ENCODE peak calls at places on chromosomes 4 and X, in ten cellular contexts. One of them, this sample, is unnamed.

GRCh38 chr4:26860922-26861433 is 337 bp downstream of the STIM2 start:
- DNase-seq in uterus: peak; percentile 53
- DNase-seq in stomach: peak; percentile 59
- DNase-seq in astrocyte of the spinal cord: peak; percentile 51
- DNase-seq in fibroblast of lung: peak; percentile 42
- DNase-seq in WERI-Rb-1: peak; percentile 59
- DNase-seq in fibroblast of mammary gland: peak; percentile 33
- DNase-seq in choroid plexus epithelial cell: peak; percentile 63
- DNase-seq in neural progenitor cell: peak; percentile 81
- DNase-seq in adrenal gland: peak; percentile 63
- DNase-seq in this sample: no peak

GRCh38 chr4:30847157-30847556 is 127.0 kb downstream of the PCDH7 start:
- DNase-seq in neural progenitor cell: peak; percentile 64
- DNase-seq in fibroblast of mammary gland: no peak
- DNase-seq in adrenal gland: no peak
- DNase-seq in WERI-Rb-1: no peak
- DNase-seq in stomach: no peak
- DNase-seq in fibroblast of lung: peak; percentile 22
- DNase-seq in choroid plexus epithelial cell: no peak
- DNase-seq in astrocyte of the spinal cord: no peak
- DNase-seq in uterus: no peak
- DNase-seq in this sample: no peak

GRCh38 chr4:23811045-23811620 is 78.7 kb downstream of the PPARGC1A start:
- DNase-seq in adrenal gland: no peak
- DNase-seq in WERI-Rb-1: no peak
- DNase-seq in fibroblast of mammary gland: peak; percentile 69
- DNase-seq in fibroblast of lung: peak; percentile 68
- DNase-seq in astrocyte of the spinal cord: no peak
- DNase-seq in stomach: no peak
- DNase-seq in choroid plexus epithelial cell: no peak
- DNase-seq in uterus: no peak
- DNase-seq in neural progenitor cell: no peak
- DNase-seq in this sample: no peak

GRCh38 chrX:112841820-112842157 is 1.2 kb upstream of the AMOT start:
- DNase-seq in neural progenitor cell: no peak
- DNase-seq in stomach: no peak
- DNase-seq in fibroblast of mammary gland: no peak
- DNase-seq in adrenal gland: no peak
- DNase-seq in choroid plexus epithelial cell: no peak
- DNase-seq in WERI-Rb-1: no peak
- DNase-seq in uterus: no peak
- DNase-seq in fibroblast of lung: no peak
- DNase-seq in astrocyte of the spinal cord: no peak
- DNase-seq in this sample: no peak

GRCh38 chr4:137343221-137343620 is 189.1 kb downstream of the PCDH18 start:
- DNase-seq in uterus: no peak
- DNase-seq in choroid plexus epithelial cell: peak; percentile 33
- DNase-seq in neural progenitor cell: no peak
- DNase-seq in adrenal gland: no peak
- DNase-seq in stomach: no peak
- DNase-seq in fibroblast of mammary gland: no peak
- DNase-seq in fibroblast of lung: no peak
- DNase-seq in WERI-Rb-1: no peak
- DNase-seq in astrocyte of the spinal cord: peak; percentile 14
- DNase-seq in this sample: no peak

GRCh38 chr4:171118091-171118490 is 695.1 kb upstream of the GALNTL6 start:
- DNase-seq in adrenal gland: no peak
- DNase-seq in stomach: no peak
- DNase-seq in fibroblast of mammary gland: peak; percentile 1
- DNase-seq in neural progenitor cell: no peak
- DNase-seq in astrocyte of the spinal cord: no peak
- DNase-seq in WERI-Rb-1: no peak
- DNase-seq in choroid plexus epithelial cell: peak; percentile 3
- DNase-seq in fibroblast of lung: no peak
- DNase-seq in uterus: no peak
- DNase-seq in this sample: no peak

GRCh38 chr4:1767770-1768366 is 25.2 kb upstream of the FGFR3 start:
- DNase-seq in astrocyte of the spinal cord: peak; percentile 22
- DNase-seq in neural progenitor cell: peak; percentile 78
- DNase-seq in stomach: peak; percentile 47
- DNase-seq in fibroblast of lung: peak; percentile 22
- DNase-seq in fibroblast of mammary gland: peak; percentile 20
- DNase-seq in choroid plexus epithelial cell: peak; percentile 37
- DNase-seq in uterus: no peak
- DNase-seq in adrenal gland: peak; percentile 20
- DNase-seq in WERI-Rb-1: peak; percentile 90
- DNase-seq in this sample: peak; percentile 14

GRCh38 chr4:175309041-175309440 is 390.9 kb downstream of the ADAM29 start:
- DNase-seq in choroid plexus epithelial cell: no peak
- DNase-seq in adrenal gland: no peak
- DNase-seq in neural progenitor cell: no peak
- DNase-seq in stomach: no peak
- DNase-seq in fibroblast of lung: no peak
- DNase-seq in uterus: no peak
- DNase-seq in WERI-Rb-1: no peak
- DNase-seq in astrocyte of the spinal cord: no peak
- DNase-seq in fibroblast of mammary gland: peak; percentile 39
- DNase-seq in this sample: no peak

GRCh38 chrX:125444659-125445058 is 125.0 kb downstream of the TEX13C start:
- DNase-seq in uterus: no peak
- DNase-seq in stomach: no peak
- DNase-seq in astrocyte of the spinal cord: no peak
- DNase-seq in choroid plexus epithelial cell: no peak
- DNase-seq in fibroblast of lung: no peak
- DNase-seq in WERI-Rb-1: no peak
- DNase-seq in adrenal gland: no peak
- DNase-seq in fibroblast of mammary gland: no peak
- DNase-seq in neural progenitor cell: no peak
- DNase-seq in this sample: no peak

GRCh38 chr4:111849726-111850284 is 295.4 kb upstream of the FAM241A start:
- DNase-seq in astrocyte of the spinal cord: peak; percentile 2
- DNase-seq in WERI-Rb-1: peak; percentile 55
- DNase-seq in fibroblast of lung: no peak
- DNase-seq in stomach: no peak
- DNase-seq in uterus: no peak
- DNase-seq in adrenal gland: no peak
- DNase-seq in neural progenitor cell: no peak
- DNase-seq in fibroblast of mammary gland: peak; percentile 3
- DNase-seq in choroid plexus epithelial cell: no peak
- DNase-seq in this sample: no peak

GRCh38 chr4:74537459-74537858 is 92.5 kb downstream of the AREG start:
- DNase-seq in stomach: no peak
- DNase-seq in fibroblast of mammary gland: peak; percentile 59
- DNase-seq in neural progenitor cell: no peak
- DNase-seq in fibroblast of lung: no peak
- DNase-seq in uterus: no peak
- DNase-seq in adrenal gland: no peak
- DNase-seq in astrocyte of the spinal cord: no peak
- DNase-seq in WERI-Rb-1: no peak
- DNase-seq in choroid plexus epithelial cell: no peak
- DNase-seq in this sample: peak; percentile 31

GRCh38 chr4:8905773-8906667 is 34.4 kb upstream of the HMX1 start:
- DNase-seq in astrocyte of the spinal cord: no peak
- DNase-seq in neural progenitor cell: no peak
- DNase-seq in uterus: no peak
- DNase-seq in fibroblast of mammary gland: no peak
- DNase-seq in WERI-Rb-1: peak; percentile 6
- DNase-seq in adrenal gland: no peak
- DNase-seq in fibroblast of lung: no peak
- DNase-seq in stomach: no peak
- DNase-seq in choroid plexus epithelial cell: no peak
- DNase-seq in this sample: no peak

GRCh38 chr4:140756292-140757219 is at the start of gene TBC1D9:
- DNase-seq in adrenal gland: peak; percentile 80
- DNase-seq in uterus: peak; percentile 68
- DNase-seq in choroid plexus epithelial cell: peak; percentile 80
- DNase-seq in WERI-Rb-1: peak; percentile 93
- DNase-seq in neural progenitor cell: peak; percentile 94
- DNase-seq in astrocyte of the spinal cord: peak; percentile 68
- DNase-seq in fibroblast of lung: peak; percentile 70
- DNase-seq in stomach: peak; percentile 79
- DNase-seq in fibroblast of mammary gland: peak; percentile 80
- DNase-seq in this sample: peak; percentile 75

GRCh38 chrX:83419030-83419792 is 88.9 kb upstream of the POU3F4 start:
- DNase-seq in fibroblast of lung: no peak
- DNase-seq in uterus: no peak
- DNase-seq in adrenal gland: no peak
- DNase-seq in neural progenitor cell: no peak
- DNase-seq in fibroblast of mammary gland: no peak
- DNase-seq in stomach: no peak
- DNase-seq in choroid plexus epithelial cell: no peak
- DNase-seq in WERI-Rb-1: no peak
- DNase-seq in astrocyte of the spinal cord: no peak
- DNase-seq in this sample: no peak

GRCh38 chr4:4860803-4861591 is 1.5 kb downstream of the MSX1 start:
- DNase-seq in choroid plexus epithelial cell: no peak
- DNase-seq in stomach: no peak
- DNase-seq in neural progenitor cell: peak; percentile 76
- DNase-seq in fibroblast of mammary gland: peak; percentile 53
- DNase-seq in astrocyte of the spinal cord: peak; percentile 37
- DNase-seq in fibroblast of lung: no peak
- DNase-seq in adrenal gland: peak; percentile 46
- DNase-seq in uterus: peak; percentile 49
- DNase-seq in WERI-Rb-1: no peak
- DNase-seq in this sample: peak; percentile 46

DNA sequence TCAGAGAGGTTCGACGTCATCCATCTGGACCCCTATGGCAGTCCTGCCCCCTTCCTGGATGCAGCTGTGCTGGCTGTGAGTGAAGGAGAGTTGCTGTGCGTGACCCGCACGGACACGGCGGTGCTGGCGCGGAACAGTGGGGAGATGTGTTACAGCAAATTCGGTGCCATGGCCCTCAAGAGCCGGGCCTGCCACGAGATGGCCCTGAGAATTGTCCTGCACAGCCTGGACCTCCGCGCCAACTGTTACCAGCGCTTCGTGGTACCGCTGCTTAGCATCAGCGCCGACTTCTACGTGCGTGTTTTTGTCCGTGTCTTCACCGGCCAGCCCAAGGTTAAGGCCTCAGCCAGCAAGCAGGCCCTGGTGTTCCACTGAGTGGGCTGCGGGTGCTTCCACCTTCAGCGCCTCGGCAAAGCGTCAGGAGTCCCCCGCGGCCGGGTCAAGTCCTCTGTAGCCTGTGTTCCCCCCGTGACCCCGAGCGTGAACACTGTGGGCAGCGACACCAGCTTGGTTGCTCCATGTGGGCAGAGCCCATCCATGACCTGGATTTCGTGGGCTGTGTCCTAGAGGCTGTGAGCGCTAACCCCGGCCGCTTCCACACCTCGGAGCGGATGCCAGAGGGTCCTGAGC is 186.7 kb upstream of the SLITRK2 start:
- DNase-seq in adrenal gland: no peak
- DNase-seq in choroid plexus epithelial cell: no peak
- DNase-seq in uterus: no peak
- DNase-seq in WERI-Rb-1: no peak
- DNase-seq in stomach: no peak
- DNase-seq in astrocyte of the spinal cord: no peak
- DNase-seq in fibroblast of lung: no peak
- DNase-seq in neural progenitor cell: no peak
- DNase-seq in fibroblast of mammary gland: no peak
- DNase-seq in this sample: no peak
- H3K4me3 ChIP-seq in adrenal gland: no peak overlapping the region
- H3K4me3 ChIP-seq in choroid plexus epithelial cell: no peak overlapping the region
- H3K4me3 ChIP-seq in uterus: no peak overlapping the region
- H3K4me3 ChIP-seq in WERI-Rb-1: no peak overlapping the region
- H3K4me3 ChIP-seq in stomach: no peak overlapping the region
- H3K4me3 ChIP-seq in astrocyte of the spinal cord: no peak overlapping the region
- H3K4me3 ChIP-seq in fibroblast of lung: no peak overlapping the region
- H3K4me3 ChIP-seq in neural progenitor cell: no peak overlapping the region
- H3K4me3 ChIP-seq in fibroblast of mammary gland: no peak overlapping the region
- H3K4me3 ChIP-seq in this sample: no peak overlapping the region

GRCh38 chr4:91092398-91092955 is 965.3 kb downstream of the CCSER1 start:
- DNase-seq in fibroblast of lung: no peak
- DNase-seq in neural progenitor cell: no peak
- DNase-seq in astrocyte of the spinal cord: no peak
- DNase-seq in adrenal gland: no peak
- DNase-seq in stomach: no peak
- DNase-seq in fibroblast of mammary gland: no peak
- DNase-seq in uterus: no peak
- DNase-seq in WERI-Rb-1: no peak
- DNase-seq in choroid plexus epithelial cell: peak; percentile 10
- DNase-seq in this sample: no peak
- TF ChIP-seq CTCF in fibroblast of lung: no peak
- TF ChIP-seq CTCF in neural progenitor cell: peak; percentile 8
- TF ChIP-seq CTCF in astrocyte of the spinal cord: no peak
- TF ChIP-seq CTCF in adrenal gland: no peak
- TF ChIP-seq CTCF in stomach: no peak
- TF ChIP-seq CTCF in fibroblast of mammary gland: no peak
- TF ChIP-seq CTCF in uterus: no peak
- TF ChIP-seq CTCF in WERI-Rb-1: no peak
- TF ChIP-seq CTCF in choroid plexus epithelial cell: no peak
- TF ChIP-seq CTCF in this sample: no peak

DNA sequence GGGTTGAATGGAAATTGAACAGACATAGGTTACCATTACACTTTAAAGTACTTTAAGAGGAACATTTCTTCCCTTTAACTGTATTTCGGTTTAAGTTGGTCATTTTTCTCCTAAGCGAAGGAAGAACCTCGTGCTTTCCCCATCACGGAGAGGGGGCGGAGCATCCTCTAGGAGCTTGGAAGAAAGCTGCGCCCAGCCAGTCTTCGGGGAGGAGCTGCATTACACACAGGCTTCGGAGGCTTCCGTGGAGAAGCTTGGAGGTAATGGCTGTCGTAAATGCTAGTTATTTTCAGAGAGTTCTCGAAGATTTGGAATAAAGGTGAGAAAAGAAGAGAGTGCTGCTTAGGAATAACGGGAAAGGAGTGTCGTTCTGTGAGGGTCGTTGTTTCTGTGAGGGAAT is at the start of gene PWWP3B:
- DNase-seq in uterus: peak; percentile 55
- DNase-seq in fibroblast of lung: peak; percentile 6
- DNase-seq in choroid plexus epithelial cell: peak; percentile 80
- DNase-seq in astrocyte of the spinal cord: peak; percentile 71
- DNase-seq in adrenal gland: peak; percentile 29
- DNase-seq in neural progenitor cell: peak; percentile 71
- DNase-seq in fibroblast of mammary gland: peak; percentile 37
- DNase-seq in stomach: peak; percentile 65
- DNase-seq in WERI-Rb-1: no peak
- DNase-seq in this sample: no peak
- H3K4me3 ChIP-seq in uterus: peak within 1 kb of the TSS; percentile 17
- H3K4me3 ChIP-seq in fibroblast of lung: no peak within 1 kb of the TSS
- H3K4me3 ChIP-seq in choroid plexus epithelial cell: peak within 1 kb of the TSS; percentile 58
- H3K4me3 ChIP-seq in astrocyte of the spinal cord: peak within 1 kb of the TSS; percentile 47
- H3K4me3 ChIP-seq in adrenal gland: no peak within 1 kb of the TSS
- H3K4me3 ChIP-seq in neural progenitor cell: peak within 1 kb of the TSS; percentile 8
- H3K4me3 ChIP-seq in fibroblast of mammary gland: no peak within 1 kb of the TSS
- H3K4me3 ChIP-seq in stomach: no peak within 1 kb of the TSS
- H3K4me3 ChIP-seq in WERI-Rb-1: no peak within 1 kb of the TSS
- H3K4me3 ChIP-seq in this sample: no peak within 1 kb of the TSS

GRCh38 chr4:39410415-39410814 is 3.7 kb downstream of the KLB start:
- DNase-seq in astrocyte of the spinal cord: no peak
- DNase-seq in fibroblast of lung: peak; percentile 25
- DNase-seq in WERI-Rb-1: no peak
- DNase-seq in fibroblast of mammary gland: peak; percentile 21
- DNase-seq in adrenal gland: no peak
- DNase-seq in choroid plexus epithelial cell: peak; percentile 50
- DNase-seq in uterus: no peak
- DNase-seq in stomach: no peak
- DNase-seq in neural progenitor cell: no peak
- DNase-seq in this sample: peak; percentile 46
- TF ChIP-seq CTCF in astrocyte of the spinal cord: peak; percentile 19
- TF ChIP-seq CTCF in fibroblast of lung: peak; percentile 29
- TF ChIP-seq CTCF in WERI-Rb-1: no peak
- TF ChIP-seq CTCF in fibroblast of mammary gland: peak; percentile 24
- TF ChIP-seq CTCF in adrenal gland: peak; percentile 41
- TF ChIP-seq CTCF in choroid plexus epithelial cell: peak; percentile 46
- TF ChIP-seq CTCF in uterus: no peak
- TF ChIP-seq CTCF in stomach: no peak
- TF ChIP-seq CTCF in neural progenitor cell: peak; percentile 11
- TF ChIP-seq CTCF in this sample: peak; percentile 48

This sample was measured in fibroblast of the aortic adventitia.